ENCODE peak calls at places on chromosomes 11 and 22, in eight cellular contexts. C is ovary, P is OCI-LY7, F is fibroblast of lung, L is neural progenitor cell, D is thoracic aorta, U is stomach, N is ascending aorta. B is an unnamed sample.
A peak's percentile ranks its signal among the peaks of the same experiment; 100 is the strongest.

GRCh38 chr11:70650075-70650909 is 252.0 kb downstream of the CTTN start:
- DNase-seq in C (no peak), P (peak; percentile 64), F (peak; percentile 69), L (peak; percentile 94), D (no peak), U (peak; percentile 51), N (no peak), B (peak; percentile 65)

GRCh38 chr11:94417386-94417987 is 16.3 kb upstream of the GPR83 start:
- DNase-seq in C (peak; percentile 24), P (peak; percentile 19), F (peak; percentile 69), L (peak; percentile 54), D (no peak), U (no peak), N (no peak), B (peak; percentile 77)

GRCh38 chr22:30186535-30186934 is 60.0 kb downstream of the LIF start:
- DNase-seq in C (no peak), P (no peak), F (no peak), L (no peak), D (no peak), U (no peak), N (no peak), B (no peak)

GRCh38 chr11:102831709-102832492 is 11.5 kb downstream of the MMP3 start:
- DNase-seq in C (no peak), P (no peak), F (no peak), L (no peak), D (no peak), U (no peak), N (no peak), B (peak; percentile 30)

GRCh38 chr11:61627831-61628753 is 47.2 kb upstream of the SYT7 start:
- DNase-seq in C (peak; percentile 62), P (peak; percentile 31), F (peak; percentile 81), L (peak; percentile 86), D (no peak), U (peak; percentile 81), N (no peak), B (peak; percentile 87)

GRCh38 chr22:44701824-44702478 is at the start of gene PRR5:
- DNase-seq in C (peak; percentile 79), P (peak; percentile 78), F (peak; percentile 79), L (peak; percentile 89), D (no peak), U (peak; percentile 87), N (peak; percentile 78), B (peak; percentile 84)

GRCh38 chr11:31641477-31642062 is 132.0 kb downstream of the ELP4 start:
- DNase-seq in C (no peak), P (peak; percentile 4), F (peak; percentile 43), L (peak; percentile 74), D (no peak), U (peak; percentile 29), N (no peak), B (peak; percentile 51)

GRCh38 chr22:19970479-19971275 is 29.1 kb upstream of the TXNRD2 start:
- DNase-seq in C (peak; percentile 63), P (peak; percentile 68), F (peak; percentile 60), L (peak; percentile 80), D (no peak), U (peak; percentile 74), N (peak; percentile 82), B (peak; percentile 62)

GRCh38 chr11:9566561-9567063 is 6.9 kb upstream of the WEE1 start:
- DNase-seq in C (peak; percentile 54), P (no peak), F (peak; percentile 92), L (no peak), D (no peak), U (no peak), N (no peak), B (peak; percentile 98)

GRCh38 chr11:62418136-62418535 is 697 bp upstream of the SCGB1A1 start:
- DNase-seq in C (no peak), P (no peak), F (no peak), L (no peak), D (no peak), U (no peak), N (no peak), B (no peak)

GRCh38 chr22:42296381-42296853 is 26.0 kb upstream of the TCF20 start:
- DNase-seq in C (no peak), P (peak; percentile 77), F (no peak), L (no peak), D (no peak), U (peak; percentile 30), N (no peak), B (no peak)

GRCh38 chr22:42292726-42293520 is 22.5 kb upstream of the TCF20 start:
- DNase-seq in C (no peak), P (no peak), F (no peak), L (no peak), D (no peak), U (no peak), N (no peak), B (no peak)

GRCh38 chr22:42291287-42291686 is 20.8 kb upstream of the TCF20 start:
- DNase-seq in C (no peak), P (no peak), F (no peak), L (no peak), D (no peak), U (no peak), N (no peak), B (no peak)

GRCh38 chr22:42296883-42297282 is 26.4 kb upstream of the TCF20 start:
- DNase-seq in C (no peak), P (no peak), F (no peak), L (no peak), D (no peak), U (no peak), N (no peak), B (no peak)

GRCh38 chr22:42294034-42294985 is 23.9 kb upstream of the TCF20 start:
- DNase-seq in C (no peak), P (peak; percentile 82), F (peak; percentile 47), L (peak; percentile 93), D (no peak), U (peak; percentile 38), N (no peak), B (peak; percentile 48)
- TF ChIP-seq CTCF in C (no peak), P (peak; percentile 22), F (no peak), L (no peak), D (no peak), U (no peak), N (no peak), B (no peak)

GRCh38 chr22:27786253-27786898 is 15.2 kb downstream of the MN1 start:
- DNase-seq in C (no peak), P (no peak), F (no peak), L (no peak), D (no peak), U (no peak), N (no peak), B (no peak)
- H3K4me3 ChIP-seq in C (no peak overlapping the region), P (no peak overlapping the region), F (no peak overlapping the region), L (no peak overlapping the region), D (peak overlapping the region; percentile 59), U (no peak overlapping the region), N (peak overlapping the region; percentile 39), B (no peak overlapping the region)

DNA sequence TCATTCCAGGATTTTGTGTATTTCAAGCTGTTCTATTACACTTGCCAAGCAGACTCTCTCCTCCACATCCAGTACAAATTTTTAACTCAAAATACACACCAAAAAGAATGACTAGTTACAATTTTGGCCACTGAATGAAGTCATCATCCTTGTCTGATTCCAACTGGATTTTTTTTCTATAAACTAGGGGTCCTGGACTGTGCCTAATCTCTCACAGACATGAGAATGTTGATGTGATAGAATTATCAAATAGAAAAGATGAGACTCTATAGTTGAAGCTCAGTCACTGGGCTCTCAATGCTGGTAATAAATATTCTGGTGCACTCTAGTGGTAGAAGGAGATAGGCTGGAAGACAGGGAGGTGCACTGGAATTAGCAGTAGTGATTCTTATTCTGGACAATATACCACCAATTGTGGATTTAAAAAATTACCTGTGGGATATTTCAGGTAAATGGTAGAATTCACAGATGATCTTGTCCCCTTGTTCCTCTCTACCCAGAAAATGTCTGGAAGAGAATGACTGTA is 85.7 kb downstream of the FANCF start:
- DNase-seq in C (no peak), P (peak; percentile 1), F (peak; percentile 22), L (peak; percentile 46), D (no peak), U (no peak), N (no peak), B (peak; percentile 17)
- TF ChIP-seq CTCF in C (no peak), P (peak; percentile 50), F (peak; percentile 44), L (peak; percentile 70), D (no peak), U (no peak), N (no peak), B (peak; percentile 50)

GRCh38 chr22:39960791-39961746 is 872 bp downstream of the TMA7B start:
- DNase-seq in C (no peak), P (no peak), F (peak; percentile 92), L (no peak), D (no peak), U (peak; percentile 40), N (no peak), B (peak; percentile 81)
- H3K4me3 ChIP-seq in C (no peak overlapping the region), P (no peak overlapping the region), F (no peak overlapping the region), L (no peak overlapping the region), D (no peak overlapping the region), U (no peak overlapping the region), N (no peak overlapping the region), B (no peak overlapping the region)